ENCODE peak calls at places on chromosomes 5 and 9, in nine cellular contexts. One of them, this sample, is unnamed.

GRCh38 chr5:73296772-73297171 is 123.8 kb downstream of the TMEM174 start:
- DNase-seq in suprapubic skin: no peak
- DNase-seq in pancreas: no peak
- DNase-seq in fibroblast of pulmonary artery: peak
- DNase-seq in fibroblast of the aortic adventitia: peak
- DNase-seq in left lung: no peak
- DNase-seq in GM23338: no peak
- DNase-seq in cardiac fibroblast: peak
- DNase-seq in fibroblast of villous mesenchyme: peak
- DNase-seq in this sample: no peak

GRCh38 chr9:27462434-27462833 is 61.7 kb upstream of the IFNK start:
- DNase-seq in cardiac fibroblast: no peak
- DNase-seq in fibroblast of villous mesenchyme: no peak
- DNase-seq in GM23338: no peak
- DNase-seq in fibroblast of the aortic adventitia: no peak
- DNase-seq in suprapubic skin: no peak
- DNase-seq in left lung: no peak
- DNase-seq in pancreas: no peak
- DNase-seq in fibroblast of pulmonary artery: no peak
- DNase-seq in this sample: no peak

GRCh38 chr9:29213374-29214161 is 1640.3 kb upstream of the C9orf72 start:
- DNase-seq in left lung: peak
- DNase-seq in GM23338: peak
- DNase-seq in cardiac fibroblast: no peak
- DNase-seq in fibroblast of villous mesenchyme: no peak
- DNase-seq in fibroblast of pulmonary artery: no peak
- DNase-seq in suprapubic skin: no peak
- DNase-seq in pancreas: peak
- DNase-seq in fibroblast of the aortic adventitia: no peak
- DNase-seq in this sample: no peak

GRCh38 chr5:32523625-32524024 is 61.7 kb upstream of the SUB1 start:
- DNase-seq in pancreas: no peak
- DNase-seq in suprapubic skin: no peak
- DNase-seq in cardiac fibroblast: no peak
- DNase-seq in fibroblast of the aortic adventitia: no peak
- DNase-seq in fibroblast of villous mesenchyme: no peak
- DNase-seq in fibroblast of pulmonary artery: no peak
- DNase-seq in left lung: no peak
- DNase-seq in GM23338: peak
- DNase-seq in this sample: no peak

GRCh38 chr5:30832519-30832918 is 361.0 kb upstream of the CDH6 start:
- DNase-seq in cardiac fibroblast: no peak
- DNase-seq in left lung: no peak
- DNase-seq in fibroblast of the aortic adventitia: peak
- DNase-seq in pancreas: no peak
- DNase-seq in suprapubic skin: no peak
- DNase-seq in GM23338: no peak
- DNase-seq in fibroblast of villous mesenchyme: no peak
- DNase-seq in fibroblast of pulmonary artery: peak
- DNase-seq in this sample: no peak

GRCh38 chr9:129839324-129840023 is 4.2 kb downstream of the USP20 start:
- DNase-seq in pancreas: no peak
- DNase-seq in cardiac fibroblast: peak
- DNase-seq in suprapubic skin: no peak
- DNase-seq in left lung: no peak
- DNase-seq in GM23338: no peak
- DNase-seq in fibroblast of pulmonary artery: no peak
- DNase-seq in fibroblast of villous mesenchyme: no peak
- DNase-seq in fibroblast of the aortic adventitia: no peak
- DNase-seq in this sample: no peak

GRCh38 chr5:139492700-139493192 is 10.2 kb upstream of the STING1 start:
- DNase-seq in cardiac fibroblast: peak
- DNase-seq in left lung: no peak
- DNase-seq in GM23338: no peak
- DNase-seq in pancreas: no peak
- DNase-seq in fibroblast of pulmonary artery: peak
- DNase-seq in suprapubic skin: no peak
- DNase-seq in fibroblast of the aortic adventitia: peak
- DNase-seq in fibroblast of villous mesenchyme: peak
- DNase-seq in this sample: no peak

GRCh38 chr5:151095341-151096000 is 14.6 kb upstream of the TNIP1 start:
- DNase-seq in GM23338: no peak
- DNase-seq in left lung: no peak
- DNase-seq in pancreas: no peak
- DNase-seq in fibroblast of the aortic adventitia: no peak
- DNase-seq in cardiac fibroblast: peak
- DNase-seq in fibroblast of villous mesenchyme: peak
- DNase-seq in fibroblast of pulmonary artery: peak
- DNase-seq in suprapubic skin: no peak
- DNase-seq in this sample: no peak

GRCh38 chr5:18778226-18778625 is 1144.0 kb downstream of the TAF11L14 start:
- DNase-seq in suprapubic skin: no peak
- DNase-seq in fibroblast of villous mesenchyme: no peak
- DNase-seq in left lung: no peak
- DNase-seq in fibroblast of pulmonary artery: no peak
- DNase-seq in pancreas: no peak
- DNase-seq in GM23338: no peak
- DNase-seq in cardiac fibroblast: no peak
- DNase-seq in fibroblast of the aortic adventitia: no peak
- DNase-seq in this sample: no peak

GRCh38 chr5:57676228-57677098 is 193.9 kb upstream of the ACTBL2 start:
- DNase-seq in cardiac fibroblast: peak
- DNase-seq in fibroblast of the aortic adventitia: peak
- DNase-seq in GM23338: no peak
- DNase-seq in suprapubic skin: no peak
- DNase-seq in fibroblast of villous mesenchyme: peak
- DNase-seq in left lung: no peak
- DNase-seq in fibroblast of pulmonary artery: peak
- DNase-seq in pancreas: no peak
- DNase-seq in this sample: no peak

GRCh38 chr5:20286512-20286911 is 298.5 kb upstream of the CDH18 start:
- DNase-seq in GM23338: no peak
- DNase-seq in fibroblast of the aortic adventitia: peak
- DNase-seq in fibroblast of villous mesenchyme: no peak
- DNase-seq in pancreas: no peak
- DNase-seq in cardiac fibroblast: peak
- DNase-seq in suprapubic skin: no peak
- DNase-seq in left lung: no peak
- DNase-seq in fibroblast of pulmonary artery: peak
- DNase-seq in this sample: no peak

GRCh38 chr5:118529361-118530154 is 458.8 kb downstream of the DTWD2 start:
- DNase-seq in left lung: no peak
- DNase-seq in fibroblast of villous mesenchyme: no peak
- DNase-seq in suprapubic skin: no peak
- DNase-seq in fibroblast of the aortic adventitia: no peak
- DNase-seq in fibroblast of pulmonary artery: no peak
- DNase-seq in GM23338: no peak
- DNase-seq in cardiac fibroblast: no peak
- DNase-seq in pancreas: no peak
- DNase-seq in this sample: no peak

GRCh38 chr9:88398016-88398415 is 9.8 kb downstream of the SPIN1 start:
- DNase-seq in fibroblast of pulmonary artery: no peak
- DNase-seq in fibroblast of the aortic adventitia: no peak
- DNase-seq in cardiac fibroblast: no peak
- DNase-seq in fibroblast of villous mesenchyme: no peak
- DNase-seq in pancreas: no peak
- DNase-seq in left lung: no peak
- DNase-seq in suprapubic skin: no peak
- DNase-seq in GM23338: no peak
- DNase-seq in this sample: no peak

GRCh38 chr5:98962587-98962986 is 33.8 kb upstream of the CHD1 start:
- DNase-seq in fibroblast of villous mesenchyme: no peak
- DNase-seq in fibroblast of the aortic adventitia: no peak
- DNase-seq in left lung: no peak
- DNase-seq in pancreas: no peak
- DNase-seq in GM23338: no peak
- DNase-seq in cardiac fibroblast: no peak
- DNase-seq in fibroblast of pulmonary artery: no peak
- DNase-seq in suprapubic skin: no peak
- DNase-seq in this sample: no peak

GRCh38 chr5:33957789-33958575 is 21.8 kb downstream of the RXFP3 start:
- DNase-seq in fibroblast of pulmonary artery: no peak
- DNase-seq in fibroblast of villous mesenchyme: no peak
- DNase-seq in GM23338: no peak
- DNase-seq in cardiac fibroblast: no peak
- DNase-seq in suprapubic skin: no peak
- DNase-seq in pancreas: no peak
- DNase-seq in fibroblast of the aortic adventitia: no peak
- DNase-seq in left lung: no peak
- DNase-seq in this sample: no peak

GRCh38 chr5:35047785-35048404 is at the start of gene AGXT2:
- DNase-seq in suprapubic skin: no peak
- DNase-seq in fibroblast of the aortic adventitia: no peak
- DNase-seq in fibroblast of villous mesenchyme: no peak
- DNase-seq in fibroblast of pulmonary artery: no peak
- DNase-seq in GM23338: no peak
- DNase-seq in cardiac fibroblast: no peak
- DNase-seq in pancreas: no peak
- DNase-seq in left lung: no peak
- DNase-seq in this sample: no peak
- H3K4me3 ChIP-seq in suprapubic skin: no peak
- H3K4me3 ChIP-seq in fibroblast of the aortic adventitia: no peak
- H3K4me3 ChIP-seq in fibroblast of villous mesenchyme: no peak
- H3K4me3 ChIP-seq in fibroblast of pulmonary artery: no peak
- H3K4me3 ChIP-seq in GM23338: no peak
- H3K4me3 ChIP-seq in cardiac fibroblast: no peak
- H3K4me3 ChIP-seq in pancreas: no peak
- H3K4me3 ChIP-seq in left lung: no peak
- H3K4me3 ChIP-seq in this sample: no peak

GRCh38 chr5:81853005-81853357 is 102.1 kb upstream of the SSBP2 start:
- DNase-seq in GM23338: no peak
- DNase-seq in fibroblast of villous mesenchyme: no peak
- DNase-seq in fibroblast of pulmonary artery: no peak
- DNase-seq in cardiac fibroblast: no peak
- DNase-seq in suprapubic skin: no peak
- DNase-seq in fibroblast of the aortic adventitia: no peak
- DNase-seq in pancreas: no peak
- DNase-seq in left lung: no peak
- DNase-seq in this sample: no peak
- H3K4me3 ChIP-seq in GM23338: peak
- H3K4me3 ChIP-seq in fibroblast of villous mesenchyme: no peak
- H3K4me3 ChIP-seq in fibroblast of pulmonary artery: no peak
- H3K4me3 ChIP-seq in cardiac fibroblast: no peak
- H3K4me3 ChIP-seq in suprapubic skin: no peak
- H3K4me3 ChIP-seq in fibroblast of the aortic adventitia: peak
- H3K4me3 ChIP-seq in pancreas: no peak
- H3K4me3 ChIP-seq in left lung: no peak
- H3K4me3 ChIP-seq in this sample: peak

GRCh38 chr5:95733100-95733499 is 2.0 kb downstream of the RHOBTB3 start:
- DNase-seq in pancreas: no peak
- DNase-seq in fibroblast of villous mesenchyme: no peak
- DNase-seq in left lung: no peak
- DNase-seq in suprapubic skin: no peak
- DNase-seq in cardiac fibroblast: no peak
- DNase-seq in fibroblast of pulmonary artery: no peak
- DNase-seq in fibroblast of the aortic adventitia: peak
- DNase-seq in GM23338: no peak
- DNase-seq in this sample: no peak
- H3K4me3 ChIP-seq in pancreas: peak
- H3K4me3 ChIP-seq in fibroblast of villous mesenchyme: peak
- H3K4me3 ChIP-seq in left lung: peak
- H3K4me3 ChIP-seq in suprapubic skin: peak
- H3K4me3 ChIP-seq in cardiac fibroblast: peak
- H3K4me3 ChIP-seq in fibroblast of pulmonary artery: peak
- H3K4me3 ChIP-seq in fibroblast of the aortic adventitia: peak
- H3K4me3 ChIP-seq in GM23338: no peak
- H3K4me3 ChIP-seq in this sample: no peak

GRCh38 chr9:98046161-98046543 is 10.4 kb upstream of the NANS start:
- DNase-seq in fibroblast of villous mesenchyme: no peak
- DNase-seq in cardiac fibroblast: no peak
- DNase-seq in fibroblast of pulmonary artery: no peak
- DNase-seq in suprapubic skin: no peak
- DNase-seq in left lung: no peak
- DNase-seq in pancreas: no peak
- DNase-seq in fibroblast of the aortic adventitia: no peak
- DNase-seq in GM23338: no peak
- DNase-seq in this sample: no peak
- H3K4me3 ChIP-seq in fibroblast of villous mesenchyme: no peak
- H3K4me3 ChIP-seq in cardiac fibroblast: no peak
- H3K4me3 ChIP-seq in fibroblast of pulmonary artery: no peak
- H3K4me3 ChIP-seq in suprapubic skin: no peak
- H3K4me3 ChIP-seq in left lung: no peak
- H3K4me3 ChIP-seq in pancreas: no peak
- H3K4me3 ChIP-seq in fibroblast of the aortic adventitia: peak
- H3K4me3 ChIP-seq in GM23338: no peak
- H3K4me3 ChIP-seq in this sample: peak

DNA sequence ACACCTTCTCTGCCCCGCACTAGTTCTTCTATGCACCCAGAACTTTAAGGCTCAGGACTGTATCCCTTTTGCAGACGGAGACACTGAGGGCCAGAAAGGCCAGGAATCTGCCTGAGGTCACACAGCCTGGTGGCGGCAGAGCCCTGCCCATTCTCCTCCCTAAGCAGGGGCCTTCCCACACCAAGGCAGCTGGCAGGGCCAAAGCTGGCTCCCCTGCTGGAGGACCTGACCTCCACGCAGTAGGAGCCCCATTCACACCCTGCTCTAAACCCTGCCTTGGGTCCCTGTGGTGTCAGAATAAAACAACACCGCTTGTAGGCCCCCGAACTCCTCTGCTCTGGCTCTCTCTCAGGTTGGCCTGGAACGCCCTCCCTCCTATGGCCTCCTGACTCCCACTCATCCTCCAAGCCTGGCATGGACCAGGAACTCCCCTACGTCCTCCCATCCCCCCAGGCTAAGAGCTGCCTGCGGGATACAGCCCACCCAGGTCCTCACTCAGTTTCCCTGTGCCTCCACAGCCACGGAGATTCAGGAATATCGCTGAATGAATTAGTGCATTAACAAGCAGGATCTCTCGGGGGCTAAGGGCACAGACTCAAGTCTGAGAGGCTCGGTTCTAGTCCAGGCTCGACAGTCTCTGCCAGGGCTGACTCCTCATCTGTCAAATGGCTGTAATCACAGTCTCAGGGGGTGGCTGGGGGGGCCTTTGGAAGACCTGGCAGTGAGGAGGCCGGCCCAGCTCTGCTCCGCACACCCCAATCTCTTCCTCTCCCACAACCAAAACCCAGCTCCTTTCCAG is 2.8 kb downstream of the ST6GALNAC6 start:
- DNase-seq in fibroblast of villous mesenchyme: no peak
- DNase-seq in suprapubic skin: no peak
- DNase-seq in fibroblast of the aortic adventitia: no peak
- DNase-seq in cardiac fibroblast: no peak
- DNase-seq in fibroblast of pulmonary artery: no peak
- DNase-seq in left lung: peak
- DNase-seq in GM23338: no peak
- DNase-seq in pancreas: peak
- DNase-seq in this sample: no peak
- H3K4me3 ChIP-seq in fibroblast of villous mesenchyme: peak
- H3K4me3 ChIP-seq in suprapubic skin: peak
- H3K4me3 ChIP-seq in fibroblast of the aortic adventitia: peak
- H3K4me3 ChIP-seq in cardiac fibroblast: peak
- H3K4me3 ChIP-seq in fibroblast of pulmonary artery: peak
- H3K4me3 ChIP-seq in left lung: peak
- H3K4me3 ChIP-seq in GM23338: peak
- H3K4me3 ChIP-seq in pancreas: no peak
- H3K4me3 ChIP-seq in this sample: no peak

GRCh38 chr9:5436441-5436840 is 1.3 kb downstream of the PLGRKT start:
- DNase-seq in left lung: no peak
- DNase-seq in fibroblast of the aortic adventitia: no peak
- DNase-seq in cardiac fibroblast: no peak
- DNase-seq in pancreas: no peak
- DNase-seq in GM23338: no peak
- DNase-seq in fibroblast of villous mesenchyme: no peak
- DNase-seq in suprapubic skin: no peak
- DNase-seq in fibroblast of pulmonary artery: no peak
- DNase-seq in this sample: no peak
- H3K4me3 ChIP-seq in left lung: no peak
- H3K4me3 ChIP-seq in fibroblast of the aortic adventitia: peak
- H3K4me3 ChIP-seq in cardiac fibroblast: no peak
- H3K4me3 ChIP-seq in pancreas: no peak
- H3K4me3 ChIP-seq in GM23338: peak
- H3K4me3 ChIP-seq in fibroblast of villous mesenchyme: no peak
- H3K4me3 ChIP-seq in suprapubic skin: no peak
- H3K4me3 ChIP-seq in fibroblast of pulmonary artery: no peak
- H3K4me3 ChIP-seq in this sample: no peak